ENCODE peak calls at places on chromosomes 4 and X, in eight cellular contexts. Y is stomach, S is T-cell, V is GM03348, J is PC-9, M is B cell, E is brain microvascular endothelial cell, L is bronchial epithelial cell. P is an unnamed sample.

GRCh38 chrX:30153175-30153880 is 62.0 kb upstream of the MAGEB2 start:
- DNase-seq in Y (no peak), S (no peak), V (no peak), J (no peak), M (no peak), E (no peak), L (no peak), P (no peak)

GRCh38 chrX:72568406-72569092 is 4.1 kb downstream of the HDAC8 start:
- DNase-seq in Y (no peak), S (no peak), V (no peak), J (no peak), M (no peak), E (peak), L (no peak), P (no peak)

GRCh38 chr4:107997001-107997788 is 7.5 kb downstream of the HADH start:
- DNase-seq in Y (no peak), S (no peak), V (peak), J (no peak), M (no peak), E (peak), L (no peak), P (no peak)

GRCh38 chrX:134375691-134376090 is 84.3 kb upstream of the HPRT1 start:
- DNase-seq in Y (no peak), S (no peak), V (no peak), J (no peak), M (no peak), E (no peak), L (no peak), P (no peak)

GRCh38 chrX:135984220-135984619 is 1.0 kb upstream of the SLC9A6 start:
- DNase-seq in Y (no peak), S (no peak), V (no peak), J (no peak), M (no peak), E (no peak), L (peak), P (no peak)

GRCh38 chrX:76148753-76149152 is 24.1 kb upstream of the PBDC1 start:
- DNase-seq in Y (no peak), S (peak), V (no peak), J (peak), M (peak), E (peak), L (peak), P (no peak)

GRCh38 chrX:77894921-77895886 is at the start of gene MAGT1:
- DNase-seq in Y (peak), S (peak), V (peak), J (peak), M (peak), E (peak), L (peak), P (peak)

GRCh38 chrX:40109288-40110008 is 11.7 kb upstream of the BCOR start:
- DNase-seq in Y (peak), S (no peak), V (peak), J (no peak), M (no peak), E (no peak), L (no peak), P (no peak)

GRCh38 chr4:1381181-1381621 is 25.0 kb downstream of the NKX1-1 start:
- DNase-seq in Y (no peak), S (no peak), V (no peak), J (no peak), M (no peak), E (no peak), L (no peak), P (no peak)

GRCh38 chr4:39900966-39901365 is 76.7 kb downstream of the PDS5A start:
- DNase-seq in Y (no peak), S (no peak), V (no peak), J (no peak), M (no peak), E (no peak), L (peak), P (no peak)

GRCh38 chrX:41779058-41779564 is 55.1 kb downstream of the GPR82 start:
- DNase-seq in Y (no peak), S (no peak), V (peak), J (peak), M (no peak), E (peak), L (peak), P (no peak)

GRCh38 chr4:5222951-5223350 is 171.7 kb downstream of the STK32B start:
- DNase-seq in Y (no peak), S (no peak), V (no peak), J (no peak), M (no peak), E (no peak), L (no peak), P (no peak)

GRCh38 chr4:157043131-157043530 is 32.8 kb upstream of the GLRB start:
- DNase-seq in Y (no peak), S (no peak), V (peak), J (no peak), M (no peak), E (peak), L (peak), P (no peak)

GRCh38 chr4:45629717-45630116 is 494.1 kb downstream of the GABRG1 start:
- DNase-seq in Y (no peak), S (no peak), V (no peak), J (no peak), M (no peak), E (no peak), L (no peak), P (no peak)

GRCh38 chr4:104616401-104616820 is 121.7 kb upstream of the CXXC4 start:
- DNase-seq in Y (no peak), S (no peak), V (no peak), J (no peak), M (no peak), E (no peak), L (no peak), P (no peak)

GRCh38 chrX:36218801-36219200 is 299.3 kb downstream of the CFAP47 start:
- DNase-seq in Y (no peak), S (no peak), V (no peak), J (no peak), M (no peak), E (no peak), L (no peak), P (no peak)

GRCh38 chr4:186725422-186726149 is 1.9 kb upstream of the FAT1 start:
- DNase-seq in Y (peak), S (no peak), V (peak), J (peak), M (no peak), E (peak), L (peak), P (peak)

GRCh38 chr4:140884431-140885058 is 128.4 kb upstream of the TBC1D9 start:
- DNase-seq in Y (peak), S (no peak), V (peak), J (peak), M (peak), E (peak), L (peak), P (no peak)

GRCh38 chrX:78831523-78831922 is 84.0 kb downstream of the LPAR4 start:
- DNase-seq in Y (no peak), S (no peak), V (no peak), J (no peak), M (no peak), E (no peak), L (no peak), P (no peak)

GRCh38 chrX:30751497-30751896 is 98.3 kb downstream of the GK start:
- DNase-seq in Y (no peak), S (no peak), V (no peak), J (peak), M (no peak), E (no peak), L (peak), P (no peak)

GRCh38 chrX:137565921-137566745 is at the start of gene ZIC3:
- DNase-seq in Y (peak), S (no peak), V (peak), J (no peak), M (no peak), E (peak), L (peak), P (peak)

GRCh38 chr4:145938618-145939177 is at the start of gene ZNF827:
- DNase-seq in Y (peak), S (peak), V (peak), J (peak), M (peak), E (peak), L (peak), P (peak)

GRCh38 chrX:110407910-110408545 is 49.4 kb downstream of the RTL9 start:
- DNase-seq in Y (no peak), S (peak), V (peak), J (peak), M (peak), E (peak), L (peak), P (no peak)